ENCODE peak calls at places on chromosomes 11 and 22, in six cellular contexts. Z, R, P, V, D and J are unnamed samples.

GRCh38 chr22:44572414-44573207 is 74.6 kb upstream of the RTL6 start:
- DNase-seq in Z (no peak), R (no peak), P (no peak), V (no peak), D (no peak), J (no peak)

GRCh38 chr11:56906683-56907148 is 82.0 kb upstream of the OR5AK2 start:
- DNase-seq in Z (no peak), R (no peak), P (peak), V (no peak), D (no peak), J (no peak)

GRCh38 chr11:69480547-69481392 is 693 bp upstream of the LINC01488 start:
- DNase-seq in Z (peak), R (no peak), P (peak), V (peak), D (no peak), J (no peak)

GRCh38 chr22:36922097-36922608 is 8.7 kb downstream of the CSF2RB start:
- DNase-seq in Z (no peak), R (no peak), P (no peak), V (no peak), D (no peak), J (no peak)

GRCh38 chr11:32830413-32830738 is 649 bp downstream of the PRRG4 start:
- DNase-seq in Z (no peak), R (peak), P (peak), V (peak), D (no peak), J (peak)

GRCh38 chr11:118898400-118899295 is 15.0 kb downstream of the CXCR5 start:
- DNase-seq in Z (no peak), R (no peak), P (peak), V (no peak), D (no peak), J (no peak)

GRCh38 chr11:70712471-70712870 is 314.1 kb downstream of the CTTN start:
- DNase-seq in Z (no peak), R (no peak), P (peak), V (peak), D (no peak), J (no peak)

GRCh38 chr22:30435674-30436126 is 10.1 kb downstream of the MTFP1 start:
- DNase-seq in Z (no peak), R (peak), P (peak), V (peak), D (peak), J (no peak)

GRCh38 chr11:32332990-32333334 is 102.4 kb downstream of the WT1 start:
- DNase-seq in Z (no peak), R (no peak), P (no peak), V (no peak), D (no peak), J (no peak)

GRCh38 chr11:116601734-116602636 is 170.8 kb downstream of the BUD13 start:
- DNase-seq in Z (no peak), R (no peak), P (no peak), V (no peak), D (peak), J (peak)

GRCh38 chr11:20327377-20327776 is 36.1 kb upstream of the HTATIP2 start:
- DNase-seq in Z (no peak), R (no peak), P (no peak), V (no peak), D (no peak), J (no peak)

GRCh38 chr11:109696191-109696897 is 274.4 kb downstream of the C11orf87 start:
- DNase-seq in Z (no peak), R (no peak), P (no peak), V (no peak), D (peak), J (no peak)

GRCh38 chr11:124801014-124801413 is 808 bp upstream of the MSANTD2 start:
- DNase-seq in Z (no peak), R (no peak), P (no peak), V (peak), D (peak), J (no peak)

GRCh38 chr11:134124660-134125451 is 56.0 kb downstream of the JAM3 start:
- DNase-seq in Z (no peak), R (no peak), P (no peak), V (peak), D (no peak), J (peak)

GRCh38 chr11:72625746-72626636 is 48.2 kb downstream of the PDE2A start:
- DNase-seq in Z (no peak), R (no peak), P (peak), V (peak), D (no peak), J (peak)

GRCh38 chr22:43562843-43563242 is 151.0 kb downstream of the MPPED1 start:
- DNase-seq in Z (no peak), R (no peak), P (no peak), V (no peak), D (no peak), J (no peak)

GRCh38 chr11:120012245-120012644 is 125.7 kb downstream of the TRIM29 start:
- DNase-seq in Z (no peak), R (no peak), P (no peak), V (no peak), D (no peak), J (no peak)

GRCh38 chr11:36258730-36259360 is 30.4 kb downstream of the COMMD9 start:
- DNase-seq in Z (peak), R (peak), P (peak), V (peak), D (peak), J (no peak)

GRCh38 chr22:26658671-26659478 is 1.5 kb downstream of the MIAT start:
- DNase-seq in Z (peak), R (peak), P (peak), V (peak), D (peak), J (no peak)

GRCh38 chr11:45918331-45918941 is 759 bp upstream of the PEX16 start:
- DNase-seq in Z (no peak), R (peak), P (peak), V (peak), D (peak), J (peak)